ENCODE peak calls at places on chromosomes 12 and 14, in seven cellular contexts. D is GM20000; C is activated T-helper 1 cell treated with Interleukin-2 at 50 U/mL for 16 hours; L is activated T-cell treated with anti-CD3 and anti-CD28 coated beads, Interleukin-2, amount 50 U/mL, for 48 hours; B is NCI-H1436 treated with DMSO at 0.1 percent for 48 hours; I is activated CD4-positive, alpha-beta T cell treated with anti-CD3 and anti-CD28 coated beads, Interleukin-2, amount 10 ng/mL, durations not matched to agents 7 days and 5 days; Y is RCC 7860. G is an unnamed sample.

GRCh38 chr12:5379737-5380496 is 52.0 kb upstream of the NTF3 start:
- DNase-seq in L (no peak), Y (peak; percentile 70), B (no peak), D (no peak), I (no peak), C (no peak), G (peak; percentile 13)

GRCh38 chr12:53287741-53288216 is 7.6 kb upstream of the PFDN5 start:
- DNase-seq in C (peak; percentile 50), L (peak; percentile 73), B (no peak), Y (peak; percentile 14), I (peak; percentile 76), D (peak; percentile 72), G (peak; percentile 17)

GRCh38 chr14:104681689-104682074 is 7.7 kb upstream of the INF2 start:
- DNase-seq in Y (peak; percentile 65), L (no peak), B (no peak), C (no peak), D (no peak), I (no peak), G (no peak)

GRCh38 chr14:71753976-71754375 is 178.3 kb upstream of the RGS6 start:
- DNase-seq in Y (no peak), B (no peak), C (no peak), I (no peak), L (no peak), D (no peak), G (no peak)

GRCh38 chr14:22536853-22537338 is 52.1 kb downstream of the DAD1 start:
- DNase-seq in B (no peak), L (peak; percentile 81), Y (peak; percentile 79), D (peak; percentile 77), I (peak; percentile 80), C (peak; percentile 66), G (peak; percentile 94)

GRCh38 chr12:76183459-76184186 is 99.1 kb upstream of the NAP1L1 start:
- DNase-seq in B (no peak), C (no peak), I (no peak), L (peak; percentile 75), D (peak; percentile 47), Y (peak; percentile 95), G (peak; percentile 81)

GRCh38 chr12:131452444-131452860 is 258.4 kb upstream of the SFSWAP start:
- DNase-seq in I (no peak), L (peak; percentile 49), Y (no peak), D (peak; percentile 66), C (no peak), B (no peak), G (no peak)

GRCh38 chr12:94141892-94142291 is 6.5 kb upstream of the PLXNC1 start:
- DNase-seq in L (no peak), D (no peak), I (no peak), B (no peak), Y (no peak), C (no peak), G (no peak)

GRCh38 chr12:76890407-76891143 is 11.8 kb upstream of the CSRP2 start:
- DNase-seq in C (no peak), I (peak; percentile 10), Y (no peak), D (no peak), B (no peak), L (peak; percentile 71), G (no peak)

GRCh38 chr14:64540208-64541202 is at the start of gene HSPA2:
- DNase-seq in D (peak; percentile 96), I (peak; percentile 95), Y (peak; percentile 83), C (peak; percentile 89), B (peak; percentile 81), L (peak; percentile 97), G (peak; percentile 89)

GRCh38 chr14:57747036-57747435 is 118.9 kb downstream of the SLC35F4 start:
- DNase-seq in Y (peak; percentile 9), L (no peak), B (no peak), C (no peak), I (no peak), D (no peak), G (no peak)

GRCh38 chr14:57462551-57462950 is 31.1 kb downstream of the CCDC198 start:
- DNase-seq in L (no peak), D (no peak), Y (peak; percentile 4), I (no peak), C (no peak), B (no peak), G (no peak)

GRCh38 chr14:55625481-55625880 is 45.5 kb downstream of the KTN1 start:
- DNase-seq in I (no peak), B (no peak), Y (no peak), D (no peak), C (no peak), L (no peak), G (no peak)

GRCh38 chr12:124053855-124054254 is 80.8 kb downstream of the ZNF664 start:
- DNase-seq in B (no peak), I (no peak), L (no peak), D (peak; percentile 45), C (no peak), Y (no peak), G (no peak)

GRCh38 chr12:115630133-115630532 is 647.4 kb downstream of the MED13L start:
- DNase-seq in D (no peak), I (no peak), C (no peak), L (no peak), B (no peak), Y (no peak), G (no peak)

GRCh38 chr14:74400328-74400727 is 25.7 kb downstream of the SYNDIG1L start:
- DNase-seq in I (no peak), B (no peak), Y (no peak), D (no peak), C (no peak), L (no peak), G (no peak)

GRCh38 chr14:30303350-30303749 is 255.6 kb upstream of the G2E3 start:
- DNase-seq in Y (no peak), C (no peak), L (no peak), I (no peak), D (no peak), B (no peak), G (no peak)

GRCh38 chr14:58787601-58788000 is 149.8 kb downstream of the DACT1 start:
- DNase-seq in B (no peak), Y (no peak), C (no peak), I (no peak), D (no peak), L (no peak), G (no peak)

GRCh38 chr14:20429801-20430669 is 5.9 kb downstream of the KLHL33 start:
- DNase-seq in I (no peak), B (no peak), D (no peak), Y (no peak), L (no peak), C (no peak), G (no peak)

GRCh38 chr12:109625131-109625559 is 51.6 kb downstream of the MVK start:
- DNase-seq in B (no peak), Y (peak; percentile 46), I (no peak), D (no peak), C (no peak), L (no peak), G (no peak)

GRCh38 chr14:90049390-90049789 is 12.4 kb upstream of the KCNK13 start:
- DNase-seq in L (no peak), D (no peak), Y (no peak), I (no peak), B (no peak), C (no peak), G (no peak)

GRCh38 chr14:35122696-35123387 is 490 bp downstream of the PRORP start:
- DNase-seq in I (peak; percentile 11), C (no peak), Y (no peak), D (no peak), L (no peak), B (no peak), G (no peak)

GRCh38 chr14:45083622-45083978 is 316 bp upstream of the PRPF39 start:
- DNase-seq in D (no peak), B (no peak), C (no peak), I (no peak), L (no peak), Y (no peak), G (no peak)

GRCh38 chr12:56385873-56386272 is 23.2 kb upstream of the APOF start:
- DNase-seq in I (no peak), L (no peak), Y (no peak), B (no peak), D (no peak), C (no peak), G (no peak)

GRCh38 chr12:27592548-27592947 is 68.5 kb downstream of the PPFIBP1 start:
- DNase-seq in Y (peak; percentile 63), D (peak; percentile 23), L (no peak), I (no peak), B (no peak), C (no peak), G (peak; percentile 21)

GRCh38 chr12:47361389-47362031 is 281.8 kb upstream of the AMIGO2 start:
- DNase-seq in C (peak; percentile 10), Y (no peak), B (no peak), L (peak; percentile 73), I (peak; percentile 48), D (peak; percentile 30), G (no peak)